ENCODE peak calls at places on chromosomes 13 and 19, in four cellular contexts. One of them, this sample, is unnamed.

GRCh38 chr19:47026889-47027288 is 7.3 kb downstream of the NPAS1 start:
- DNase-seq in AG09319: no peak
- DNase-seq in nephron progenitor cell: no peak
- DNase-seq in NCI-H345: no peak
- DNase-seq in this sample: no peak

GRCh38 chr13:76769238-76769859 is 116.9 kb downstream of the KCTD12 start:
- DNase-seq in nephron progenitor cell: no peak
- DNase-seq in NCI-H345: no peak
- DNase-seq in AG09319: no peak
- DNase-seq in this sample: no peak

GRCh38 chr13:40328091-40328490 is 338.4 kb downstream of the FOXO1 start:
- DNase-seq in nephron progenitor cell: no peak
- DNase-seq in NCI-H345: no peak
- DNase-seq in AG09319: no peak
- DNase-seq in this sample: no peak

GRCh38 chr19:15291089-15291488 is 41.2 kb downstream of the BRD4 start:
- DNase-seq in nephron progenitor cell: no peak
- DNase-seq in NCI-H345: no peak
- DNase-seq in AG09319: no peak
- DNase-seq in this sample: no peak

GRCh38 chr13:60759499-60759898 is 362.5 kb downstream of the TDRD3 start:
- DNase-seq in AG09319: no peak
- DNase-seq in NCI-H345: no peak
- DNase-seq in nephron progenitor cell: no peak
- DNase-seq in this sample: no peak

GRCh38 chr19:31351212-31352193 is 2.3 kb upstream of the TSHZ3 start:
- DNase-seq in AG09319: no peak
- DNase-seq in nephron progenitor cell: peak
- DNase-seq in NCI-H345: no peak
- DNase-seq in this sample: no peak

GRCh38 chr19:944171-944567 is 18.3 kb downstream of the ARID3A start:
- DNase-seq in NCI-H345: no peak
- DNase-seq in nephron progenitor cell: no peak
- DNase-seq in AG09319: no peak
- DNase-seq in this sample: no peak

GRCh38 chr19:1481893-1482360 is 2.9 kb upstream of the C19orf25 start:
- DNase-seq in nephron progenitor cell: no peak
- DNase-seq in NCI-H345: no peak
- DNase-seq in AG09319: no peak
- DNase-seq in this sample: no peak

GRCh38 chr19:12864143-12864542 is 17.1 kb downstream of the DNASE2 start:
- DNase-seq in AG09319: no peak
- DNase-seq in NCI-H345: no peak
- DNase-seq in nephron progenitor cell: no peak
- DNase-seq in this sample: no peak

GRCh38 chr19:4744451-4745170 is 21.0 kb upstream of the DPP9 start:
- DNase-seq in nephron progenitor cell: no peak
- DNase-seq in AG09319: peak
- DNase-seq in NCI-H345: no peak
- DNase-seq in this sample: no peak

GRCh38 chr19:13428352-13428751 is 77.9 kb downstream of the CACNA1A start:
- DNase-seq in nephron progenitor cell: peak
- DNase-seq in NCI-H345: peak
- DNase-seq in AG09319: no peak
- DNase-seq in this sample: no peak

GRCh38 chr19:58033741-58034475 is at the start of gene ZSCAN1:
- DNase-seq in nephron progenitor cell: peak
- DNase-seq in AG09319: peak
- DNase-seq in NCI-H345: no peak
- DNase-seq in this sample: no peak

GRCh38 chr19:50723069-50723468 is at the start of gene CLEC11A:
- DNase-seq in AG09319: peak
- DNase-seq in NCI-H345: no peak
- DNase-seq in nephron progenitor cell: peak
- DNase-seq in this sample: no peak

GRCh38 chr13:26019881-26020535 is 31.8 kb downstream of the SHISA2 start:
- DNase-seq in AG09319: no peak
- DNase-seq in NCI-H345: no peak
- DNase-seq in nephron progenitor cell: no peak
- DNase-seq in this sample: no peak

GRCh38 chr13:25468330-25469178 is 96.8 kb downstream of the ATP8A2 start:
- DNase-seq in AG09319: no peak
- DNase-seq in NCI-H345: peak
- DNase-seq in nephron progenitor cell: peak
- DNase-seq in this sample: no peak